ENCODE peak calls at places on chromosomes 16 and 17, in five cellular contexts. B is adrenal gland; A is CD4-positive, alpha-beta memory T cell; O is Peyer's patch; Z is cardiac muscle cell. D is an unnamed sample.

GRCh38 chr17:40129498-40129897 is 7.7 kb downstream of the MSL1 start:
- DNase-seq in B (no peak), A (no peak), O (no peak), Z (no peak), D (no peak)

GRCh38 chr17:37234106-37234505 is 141.7 kb upstream of the C17orf78 start:
- DNase-seq in B (no peak), A (no peak), O (no peak), Z (no peak), D (no peak)

GRCh38 chr16:10245002-10245401 is 62.8 kb upstream of the GRIN2A start:
- DNase-seq in B (no peak), A (no peak), O (no peak), Z (no peak), D (no peak)

GRCh38 chr17:70613681-70614080 is 444.3 kb downstream of the KCNJ2 start:
- DNase-seq in B (no peak), A (no peak), O (no peak), Z (no peak), D (no peak)

GRCh38 chr16:7849891-7850290 is 517.2 kb downstream of the RBFOX1 start:
- DNase-seq in B (no peak), A (no peak), O (no peak), Z (no peak), D (no peak)

GRCh38 chr17:44689492-44690217 is at the start of gene CCDC43:
- DNase-seq in B (peak; percentile 85), A (peak; percentile 91), O (peak; percentile 87), Z (peak; percentile 97), D (peak; percentile 92)

GRCh38 chr16:56090076-56090475 is 101.2 kb upstream of the GNAO1 start:
- DNase-seq in B (no peak), A (no peak), O (no peak), Z (no peak), D (no peak)

GRCh38 chr17:31758646-31759045 is 100.4 kb downstream of the COPRS start:
- DNase-seq in B (no peak), A (no peak), O (no peak), Z (no peak), D (no peak)

GRCh38 chr17:42345396-42346078 is 42.7 kb downstream of the STAT3 start:
- DNase-seq in B (no peak), A (no peak), O (no peak), Z (no peak), D (no peak)

GRCh38 chr17:70054961-70055360 is 20.1 kb upstream of the KCNJ16 start:
- DNase-seq in B (no peak), A (no peak), O (no peak), Z (no peak), D (no peak)

GRCh38 chr16:73125860-73126259 is 77.9 kb upstream of the ZFHX3 start:
- DNase-seq in B (no peak), A (no peak), O (no peak), Z (peak; percentile 90), D (no peak)

GRCh38 chr17:5473906-5474305 is 5.1 kb upstream of the DHX33 start:
- DNase-seq in B (no peak), A (no peak), O (no peak), Z (no peak), D (no peak)

GRCh38 chr17:40846515-40847155 is 20.4 kb downstream of the KRT12 start:
- DNase-seq in B (no peak), A (no peak), O (no peak), Z (no peak), D (no peak)

GRCh38 chr17:67528751-67529436 is 151.8 kb downstream of the PITPNC1 start:
- DNase-seq in B (peak; percentile 92), A (no peak), O (peak; percentile 24), Z (peak; percentile 73), D (peak; percentile 78)

GRCh38 chr16:9012848-9013507 is 49.3 kb upstream of the USP7 start:
- DNase-seq in B (no peak), A (no peak), O (no peak), Z (peak; percentile 23), D (no peak)

GRCh38 chr16:6068063-6068462 is 970.5 kb upstream of the EEF2KMT start:
- DNase-seq in B (no peak), A (no peak), O (no peak), Z (no peak), D (no peak)

GRCh38 chr17:62791235-62792121 is 16.6 kb downstream of the MARCHF10 start:
- DNase-seq in B (no peak), A (no peak), O (no peak), Z (peak; percentile 85), D (no peak)

GRCh38 chr17:46769531-46770438 is 48.7 kb downstream of the WNT3 start:
- DNase-seq in B (no peak), A (no peak), O (no peak), Z (no peak), D (no peak)

GRCh38 chr17:46782250-46782953 is 36.1 kb downstream of the WNT3 start:
- DNase-seq in B (no peak), A (no peak), O (peak; percentile 32), Z (peak; percentile 30), D (peak; percentile 51)

GRCh38 chr17:60390223-60390622 is 1.7 kb downstream of the USP32 start:
- DNase-seq in B (no peak), A (no peak), O (no peak), Z (peak; percentile 85), D (no peak)

GRCh38 chr16:1150511-1150982 is 2.4 kb upstream of the CACNA1H start:
- DNase-seq in B (no peak), A (peak; percentile 18), O (no peak), Z (no peak), D (no peak)

GRCh38 chr17:73749337-73749807 is 105.1 kb upstream of the SDK2 start:
- DNase-seq in B (no peak), A (no peak), O (no peak), Z (no peak), D (no peak)

GRCh38 chr16:66045626-66046025 is 320.9 kb upstream of the CDH5 start:
- DNase-seq in B (no peak), A (no peak), O (no peak), Z (peak; percentile 32), D (no peak)

GRCh38 chr17:27808629-27809028 is 8.3 kb upstream of the NOS2 start:
- DNase-seq in B (no peak), A (no peak), O (no peak), Z (no peak), D (no peak)

GRCh38 chr16:85437161-85438052 is 175.7 kb upstream of the GSE1 start:
- DNase-seq in B (no peak), A (no peak), O (no peak), Z (peak; percentile 45), D (peak; percentile 92)

GRCh38 chr16:86869288-86870022 is 291.1 kb downstream of the FOXL1 start:
- DNase-seq in B (no peak), A (no peak), O (no peak), Z (no peak), D (no peak)

GRCh38 chr17:75428775-75429469 is 23.4 kb upstream of the GRB2 start:
- DNase-seq in B (no peak), A (no peak), O (no peak), Z (peak; percentile 63), D (no peak)

GRCh38 chr17:77208217-77208808 is 67.5 kb downstream of the SEC14L1 start:
- DNase-seq in B (peak; percentile 75), A (no peak), O (no peak), Z (peak; percentile 50), D (no peak)

GRCh38 chr16:14347706-14348105 is 276.6 kb downstream of the MRTFB start:
- DNase-seq in B (peak; percentile 46), A (no peak), O (no peak), Z (no peak), D (no peak)

GRCh38 chr17:67413399-67413798 is 36.3 kb downstream of the PITPNC1 start:
- DNase-seq in B (no peak), A (no peak), O (no peak), Z (no peak), D (no peak)

GRCh38 chr16:813204-813915 is 12.8 kb upstream of the GNG13 start:
- DNase-seq in B (peak; percentile 52), A (peak; percentile 33), O (peak; percentile 32), Z (peak; percentile 36), D (peak; percentile 45)

GRCh38 chr16:73329363-73330306 is 281.7 kb upstream of the ZFHX3 start:
- DNase-seq in B (no peak), A (no peak), O (no peak), Z (no peak), D (peak; percentile 17)

DNA sequence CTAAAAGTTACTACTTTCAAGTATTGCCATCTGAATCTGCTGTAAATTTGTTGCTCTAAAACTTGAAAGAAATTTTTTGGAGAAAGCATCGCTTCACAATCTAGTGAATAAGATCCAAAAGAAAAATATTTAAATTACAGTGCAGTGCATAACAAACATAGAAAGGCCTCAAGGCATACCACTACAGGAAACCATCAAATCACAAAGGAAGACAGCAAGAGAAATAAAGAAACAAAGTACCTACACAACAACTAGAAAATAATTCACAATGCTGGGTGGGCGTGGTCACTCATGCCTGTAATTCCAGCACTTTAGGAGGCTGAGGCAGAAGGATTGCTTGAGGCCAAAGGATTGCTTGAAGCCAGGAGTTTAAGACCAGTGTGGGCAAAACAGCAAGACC is 104.9 kb downstream of the BRIP1 start:
- DNase-seq in B (no peak), A (no peak), O (no peak), Z (no peak), D (no peak)
- H3K36me3 ChIP-seq in B (no peaks in the 10 kb centered on the region), A (no peaks in the 10 kb centered on the region), O (no peaks in the 10 kb centered on the region), Z (no peaks in the 10 kb centered on the region), D (no peaks in the 10 kb centered on the region)

GRCh38 chr16:75262800-75263127 is 11.3 kb upstream of the BCAR1 start:
- DNase-seq in B (no peak), A (no peak), O (no peak), Z (no peak), D (no peak)
- H3K4me3 ChIP-seq in B (no peak overlapping the region), A (no peak overlapping the region), O (no peak overlapping the region), Z (no peak overlapping the region), D (no peak overlapping the region)

GRCh38 chr16:89431158-89431584 is 59.2 kb downstream of the ANKRD11 start:
- DNase-seq in B (no peak), A (no peak), O (no peak), Z (no peak), D (peak; percentile 76)

GRCh38 chr16:89431616-89432015 is 58.7 kb downstream of the ANKRD11 start:
- DNase-seq in B (no peak), A (no peak), O (no peak), Z (no peak), D (no peak)

GRCh38 chr16:89434490-89434889 is 55.9 kb downstream of the ANKRD11 start:
- DNase-seq in B (no peak), A (no peak), O (no peak), Z (no peak), D (no peak)

GRCh38 chr16:89426736-89427525 is 63.4 kb downstream of the ANKRD11 start:
- DNase-seq in B (no peak), A (no peak), O (no peak), Z (no peak), D (no peak)

GRCh38 chr16:89430436-89431157 is 59.8 kb downstream of the ANKRD11 start:
- DNase-seq in B (no peak), A (no peak), O (no peak), Z (no peak), D (peak; percentile 56)
- H3K4me1 ChIP-seq in B (peaks cover 40% of the 10 kb centered on the region), A (peaks cover 73% of the 10 kb centered on the region), O (peaks cover 17% of the 10 kb centered on the region), Z (peaks cover 9% of the 10 kb centered on the region), D (peaks cover 31% of the 10 kb centered on the region)

DNA sequence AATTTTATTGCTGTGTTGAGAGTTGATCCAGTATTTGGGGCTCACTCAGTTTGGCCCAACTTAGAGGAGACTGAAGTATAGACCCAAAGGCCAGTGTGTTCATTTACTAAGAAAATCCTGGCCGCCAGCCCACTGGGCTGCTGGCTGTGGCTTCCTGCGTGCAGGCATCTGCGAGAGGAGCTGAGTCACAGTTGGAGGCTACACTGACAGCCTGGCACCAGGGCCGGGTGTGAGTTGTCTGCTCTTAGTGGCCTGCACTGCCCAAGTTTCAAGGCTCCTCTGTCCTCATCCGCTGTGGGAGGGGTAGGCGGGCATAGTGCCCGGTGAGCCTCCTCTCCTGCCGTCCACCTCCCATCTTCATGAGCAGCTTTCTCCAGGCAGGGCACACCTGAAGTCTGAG is 54.2 kb downstream of the PLD6 start:
- DNase-seq in B (peak; percentile 91), A (no peak), O (peak; percentile 39), Z (peak; percentile 94), D (peak; percentile 48)
- H3K36me3 ChIP-seq in B (no peaks in the 10 kb centered on the region), A (peaks cover 58% of the 10 kb centered on the region), O (no peaks in the 10 kb centered on the region), Z (peaks cover 58% of the 10 kb centered on the region), D (no peaks in the 10 kb centered on the region)

D was measured in mucosa of descending colon.